ENCODE peak calls at places on chromosomes 2 and 18, in six cellular contexts. One of them, this sample, is unnamed.

GRCh38 chr2:138829326-138829725 is 49.1 kb upstream of the NXPH2 start:
- DNase-seq in transverse colon: no peak
- DNase-seq in right cardiac atrium: peak
- DNase-seq in astrocyte: no peak
- DNase-seq in CD4-positive, alpha-beta memory T cell: no peak
- DNase-seq in left lung: no peak
- DNase-seq in this sample: peak

GRCh38 chr18:2971741-2972552 is 41.0 kb downstream of the LPIN2 start:
- DNase-seq in transverse colon: peak
- DNase-seq in right cardiac atrium: peak
- DNase-seq in CD4-positive, alpha-beta memory T cell: peak
- DNase-seq in left lung: peak
- DNase-seq in astrocyte: no peak
- DNase-seq in this sample: peak

GRCh38 chr18:11689031-11689971 is at the start of gene GNAL:
- DNase-seq in left lung: peak
- DNase-seq in astrocyte: peak
- DNase-seq in transverse colon: peak
- DNase-seq in right cardiac atrium: peak
- DNase-seq in CD4-positive, alpha-beta memory T cell: no peak
- DNase-seq in this sample: peak

GRCh38 chr2:65366595-65367125 is 65.7 kb downstream of the SPRED2 start:
- DNase-seq in astrocyte: peak
- DNase-seq in right cardiac atrium: no peak
- DNase-seq in CD4-positive, alpha-beta memory T cell: no peak
- DNase-seq in transverse colon: peak
- DNase-seq in left lung: no peak
- DNase-seq in this sample: peak

GRCh38 chr2:143282684-143283083 is 153.5 kb downstream of the ARHGAP15 start:
- DNase-seq in left lung: no peak
- DNase-seq in CD4-positive, alpha-beta memory T cell: no peak
- DNase-seq in transverse colon: no peak
- DNase-seq in astrocyte: no peak
- DNase-seq in right cardiac atrium: no peak
- DNase-seq in this sample: peak

GRCh38 chr2:144252694-144253093 is 267.2 kb downstream of the ZEB2 start:
- DNase-seq in CD4-positive, alpha-beta memory T cell: no peak
- DNase-seq in left lung: no peak
- DNase-seq in astrocyte: no peak
- DNase-seq in transverse colon: no peak
- DNase-seq in right cardiac atrium: no peak
- DNase-seq in this sample: no peak

GRCh38 chr2:83782122-83782521 is 677.0 kb downstream of the SUCLG1 start:
- DNase-seq in astrocyte: no peak
- DNase-seq in right cardiac atrium: no peak
- DNase-seq in transverse colon: no peak
- DNase-seq in left lung: no peak
- DNase-seq in CD4-positive, alpha-beta memory T cell: no peak
- DNase-seq in this sample: no peak

GRCh38 chr2:96685592-96686459 is 43.3 kb downstream of the FER1L5 start:
- DNase-seq in transverse colon: no peak
- DNase-seq in astrocyte: no peak
- DNase-seq in CD4-positive, alpha-beta memory T cell: no peak
- DNase-seq in right cardiac atrium: peak
- DNase-seq in left lung: no peak
- DNase-seq in this sample: no peak

GRCh38 chr2:134197445-134197844 is 56.4 kb upstream of the MGAT5 start:
- DNase-seq in transverse colon: no peak
- DNase-seq in right cardiac atrium: no peak
- DNase-seq in CD4-positive, alpha-beta memory T cell: no peak
- DNase-seq in left lung: no peak
- DNase-seq in astrocyte: no peak
- DNase-seq in this sample: no peak

GRCh38 chr2:188916831-188917230 is 57.3 kb upstream of the COL3A1 start:
- DNase-seq in astrocyte: no peak
- DNase-seq in CD4-positive, alpha-beta memory T cell: no peak
- DNase-seq in left lung: no peak
- DNase-seq in right cardiac atrium: no peak
- DNase-seq in transverse colon: no peak
- DNase-seq in this sample: no peak

GRCh38 chr2:133365117-133365516 is 203.1 kb downstream of the NCKAP5 start:
- DNase-seq in CD4-positive, alpha-beta memory T cell: no peak
- DNase-seq in astrocyte: peak
- DNase-seq in left lung: no peak
- DNase-seq in transverse colon: no peak
- DNase-seq in right cardiac atrium: no peak
- DNase-seq in this sample: no peak

GRCh38 chr2:45008296-45009129 is 739 bp downstream of the SIX2 start:
- DNase-seq in CD4-positive, alpha-beta memory T cell: no peak
- DNase-seq in left lung: no peak
- DNase-seq in astrocyte: no peak
- DNase-seq in right cardiac atrium: peak
- DNase-seq in transverse colon: no peak
- DNase-seq in this sample: peak

GRCh38 chr2:239326831-239327535 is 73.8 kb downstream of the HDAC4 start:
- DNase-seq in astrocyte: peak
- DNase-seq in right cardiac atrium: no peak
- DNase-seq in CD4-positive, alpha-beta memory T cell: peak
- DNase-seq in transverse colon: no peak
- DNase-seq in left lung: no peak
- DNase-seq in this sample: peak

GRCh38 chr18:393558-393957 is 106.9 kb downstream of the COLEC12 start:
- DNase-seq in transverse colon: no peak
- DNase-seq in left lung: no peak
- DNase-seq in CD4-positive, alpha-beta memory T cell: no peak
- DNase-seq in right cardiac atrium: no peak
- DNase-seq in astrocyte: no peak
- DNase-seq in this sample: no peak

GRCh38 chr2:47298739-47299138 is 104.2 kb upstream of the MSH2 start:
- DNase-seq in right cardiac atrium: no peak
- DNase-seq in CD4-positive, alpha-beta memory T cell: no peak
- DNase-seq in left lung: no peak
- DNase-seq in transverse colon: no peak
- DNase-seq in astrocyte: no peak
- DNase-seq in this sample: no peak

GRCh38 chr2:61538920-61539559 is 884 bp upstream of the XPO1 start:
- DNase-seq in left lung: no peak
- DNase-seq in CD4-positive, alpha-beta memory T cell: peak
- DNase-seq in right cardiac atrium: no peak
- DNase-seq in astrocyte: peak
- DNase-seq in transverse colon: peak
- DNase-seq in this sample: no peak

GRCh38 chr18:79518683-79519128 is 123.0 kb downstream of the NFATC1 start:
- DNase-seq in astrocyte: no peak
- DNase-seq in left lung: peak
- DNase-seq in CD4-positive, alpha-beta memory T cell: no peak
- DNase-seq in transverse colon: no peak
- DNase-seq in right cardiac atrium: no peak
- DNase-seq in this sample: no peak

GRCh38 chr2:212282596-212283330 is 255.8 kb downstream of the ERBB4 start:
- DNase-seq in astrocyte: peak
- DNase-seq in CD4-positive, alpha-beta memory T cell: no peak
- DNase-seq in right cardiac atrium: no peak
- DNase-seq in transverse colon: no peak
- DNase-seq in left lung: no peak
- DNase-seq in this sample: no peak

GRCh38 chr2:18922276-18922675 is 332.9 kb upstream of the NT5C1B start:
- DNase-seq in right cardiac atrium: no peak
- DNase-seq in astrocyte: peak
- DNase-seq in CD4-positive, alpha-beta memory T cell: no peak
- DNase-seq in left lung: no peak
- DNase-seq in transverse colon: no peak
- DNase-seq in this sample: no peak

GRCh38 chr18:21741511-21742322 is 1.1 kb downstream of the MIB1 start:
- DNase-seq in transverse colon: peak
- DNase-seq in right cardiac atrium: peak
- DNase-seq in CD4-positive, alpha-beta memory T cell: peak
- DNase-seq in left lung: peak
- DNase-seq in astrocyte: no peak
- DNase-seq in this sample: no peak

GRCh38 chr18:68429111-68429510 is 285.8 kb downstream of the TMX3 start:
- DNase-seq in left lung: no peak
- DNase-seq in transverse colon: no peak
- DNase-seq in CD4-positive, alpha-beta memory T cell: no peak
- DNase-seq in right cardiac atrium: no peak
- DNase-seq in astrocyte: no peak
- DNase-seq in this sample: no peak

GRCh38 chr2:124149571-124149970 is 124.5 kb downstream of the CNTNAP5 start:
- DNase-seq in CD4-positive, alpha-beta memory T cell: no peak
- DNase-seq in right cardiac atrium: no peak
- DNase-seq in left lung: no peak
- DNase-seq in transverse colon: peak
- DNase-seq in astrocyte: no peak
- DNase-seq in this sample: no peak

GRCh38 chr18:40851014-40851429 is 1104.0 kb upstream of the PIK3C3 start:
- DNase-seq in left lung: peak
- DNase-seq in astrocyte: peak
- DNase-seq in transverse colon: no peak
- DNase-seq in right cardiac atrium: no peak
- DNase-seq in CD4-positive, alpha-beta memory T cell: no peak
- DNase-seq in this sample: no peak

GRCh38 chr2:230907361-230908093 is 17.5 kb downstream of the GPR55 start:
- DNase-seq in right cardiac atrium: no peak
- DNase-seq in astrocyte: no peak
- DNase-seq in CD4-positive, alpha-beta memory T cell: no peak
- DNase-seq in transverse colon: no peak
- DNase-seq in left lung: peak
- DNase-seq in this sample: no peak

GRCh38 chr2:224971214-224971613 is 71.1 kb downstream of the DOCK10 start:
- DNase-seq in CD4-positive, alpha-beta memory T cell: peak
- DNase-seq in astrocyte: no peak
- DNase-seq in transverse colon: peak
- DNase-seq in right cardiac atrium: no peak
- DNase-seq in left lung: peak
- DNase-seq in this sample: no peak

DNA sequence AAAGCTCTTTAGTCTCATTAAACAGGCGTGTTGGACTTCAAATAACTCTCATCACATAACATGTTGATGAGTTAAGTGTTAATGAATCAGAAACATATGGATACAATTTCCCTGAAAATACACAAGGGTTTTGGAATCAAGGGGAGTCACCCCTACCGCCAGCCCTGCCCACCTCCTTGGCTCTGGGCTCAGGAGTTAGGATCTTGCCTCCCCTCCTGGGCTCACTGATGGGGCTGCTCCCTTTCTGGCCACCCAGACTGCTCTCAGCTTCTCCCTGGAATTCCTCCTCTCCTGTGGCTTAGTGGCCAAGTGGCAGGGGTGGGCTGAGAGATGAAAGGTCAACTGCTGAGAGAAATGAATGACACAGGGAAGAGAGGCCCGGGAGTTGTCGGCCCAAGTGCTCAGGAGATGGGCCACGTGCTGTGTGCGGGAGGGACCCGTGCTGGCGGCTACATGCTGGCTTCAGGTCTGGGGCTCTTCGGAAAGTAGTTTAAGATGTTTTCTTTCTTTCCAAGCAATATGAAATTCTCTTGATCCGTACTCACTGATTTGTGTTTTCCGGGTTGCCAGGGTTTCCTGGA is 55.8 kb upstream of the TNP1 start:
- DNase-seq in right cardiac atrium: no peak
- DNase-seq in astrocyte: no peak
- DNase-seq in transverse colon: no peak
- DNase-seq in CD4-positive, alpha-beta memory T cell: no peak
- DNase-seq in left lung: no peak
- DNase-seq in this sample: no peak
- H3K27ac ChIP-seq in right cardiac atrium: no peak
- H3K27ac ChIP-seq in astrocyte: no peak
- H3K27ac ChIP-seq in transverse colon: no peak
- H3K27ac ChIP-seq in CD4-positive, alpha-beta memory T cell: no peak
- H3K27ac ChIP-seq in left lung: no peak
- H3K27ac ChIP-seq in this sample: no peak

GRCh38 chr2:240448387-240449274 is 13.2 kb downstream of the GPC1 start:
- DNase-seq in right cardiac atrium: no peak
- DNase-seq in CD4-positive, alpha-beta memory T cell: peak
- DNase-seq in transverse colon: no peak
- DNase-seq in left lung: no peak
- DNase-seq in astrocyte: no peak
- DNase-seq in this sample: no peak

GRCh38 chr2:240451108-240451611 is 15.7 kb downstream of the GPC1 start:
- DNase-seq in transverse colon: no peak
- DNase-seq in CD4-positive, alpha-beta memory T cell: peak
- DNase-seq in left lung: no peak
- DNase-seq in right cardiac atrium: peak
- DNase-seq in astrocyte: no peak
- DNase-seq in this sample: no peak

GRCh38 chr2:240450532-240451107 is 15.2 kb downstream of the GPC1 start:
- DNase-seq in CD4-positive, alpha-beta memory T cell: peak
- DNase-seq in astrocyte: no peak
- DNase-seq in left lung: no peak
- DNase-seq in transverse colon: no peak
- DNase-seq in right cardiac atrium: peak
- DNase-seq in this sample: no peak

GRCh38 chr2:240451791-240452470 is 16.5 kb downstream of the GPC1 start:
- DNase-seq in transverse colon: no peak
- DNase-seq in CD4-positive, alpha-beta memory T cell: peak
- DNase-seq in left lung: no peak
- DNase-seq in right cardiac atrium: peak
- DNase-seq in astrocyte: no peak
- DNase-seq in this sample: no peak

GRCh38 chr2:240449764-240450531 is 14.5 kb downstream of the GPC1 start:
- DNase-seq in right cardiac atrium: peak
- DNase-seq in transverse colon: no peak
- DNase-seq in astrocyte: no peak
- DNase-seq in CD4-positive, alpha-beta memory T cell: peak
- DNase-seq in left lung: no peak
- DNase-seq in this sample: no peak
- H3K27ac ChIP-seq in right cardiac atrium: no peak
- H3K27ac ChIP-seq in transverse colon: no peak
- H3K27ac ChIP-seq in astrocyte: no peak
- H3K27ac ChIP-seq in CD4-positive, alpha-beta memory T cell: no peak
- H3K27ac ChIP-seq in left lung: no peak
- H3K27ac ChIP-seq in this sample: no peak

DNA sequence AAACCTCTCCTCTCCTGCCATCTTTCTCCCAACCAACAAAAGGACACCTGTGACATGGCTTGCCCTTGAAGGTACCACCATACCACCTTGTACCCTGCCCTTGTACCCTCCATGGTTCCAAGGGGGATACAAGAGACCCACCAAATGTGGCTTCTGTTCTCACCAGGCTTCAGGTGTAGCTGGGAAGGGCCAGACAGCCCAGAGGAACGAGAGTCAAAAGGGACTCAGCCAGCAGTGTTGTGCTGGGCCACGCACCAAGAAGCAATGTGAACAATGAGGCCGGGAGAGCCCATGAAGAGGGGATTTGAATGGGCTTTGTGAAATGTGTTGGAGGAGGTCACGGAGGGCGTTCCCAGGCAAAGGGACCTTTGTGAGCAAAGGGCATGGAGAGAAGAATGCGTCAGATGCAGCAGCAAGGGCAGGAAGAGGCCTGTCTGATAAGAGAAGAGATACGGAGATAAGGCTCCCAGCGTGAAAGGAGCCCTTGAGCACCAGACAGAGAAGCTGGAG is 48.6 kb downstream of the PLB1 start:
- DNase-seq in left lung: no peak
- DNase-seq in right cardiac atrium: no peak
- DNase-seq in transverse colon: peak
- DNase-seq in astrocyte: no peak
- DNase-seq in CD4-positive, alpha-beta memory T cell: peak
- DNase-seq in this sample: no peak
- H3K27ac ChIP-seq in left lung: no peak
- H3K27ac ChIP-seq in right cardiac atrium: no peak
- H3K27ac ChIP-seq in transverse colon: no peak
- H3K27ac ChIP-seq in astrocyte: no peak
- H3K27ac ChIP-seq in CD4-positive, alpha-beta memory T cell: peak
- H3K27ac ChIP-seq in this sample: no peak

GRCh38 chr2:42049411-42050349 is 1.9 kb downstream of the PKDCC start:
- DNase-seq in astrocyte: no peak
- DNase-seq in left lung: no peak
- DNase-seq in right cardiac atrium: no peak
- DNase-seq in CD4-positive, alpha-beta memory T cell: no peak
- DNase-seq in transverse colon: no peak
- DNase-seq in this sample: no peak
- H3K27ac ChIP-seq in astrocyte: no peak
- H3K27ac ChIP-seq in left lung: peak
- H3K27ac ChIP-seq in right cardiac atrium: peak
- H3K27ac ChIP-seq in CD4-positive, alpha-beta memory T cell: no peak
- H3K27ac ChIP-seq in transverse colon: peak
- H3K27ac ChIP-seq in this sample: no peak